ENCODE peak calls at places on chromosomes 13 and 19, in seven cellular contexts. X is H1, J is right lobe of liver, R is IMR-90, I is testis, W is esophagus muscularis mucosa, O is uterus. B is an unnamed sample.

GRCh38 chr19:38266981-38267597 is 2.7 kb downstream of the SPINT2 start:
- DNase-seq in X (no peak), J (no peak), R (peak), I (no peak), W (no peak), O (no peak), B (no peak)

GRCh38 chr19:58569943-58570670 is 3.0 kb downstream of the MZF1 start:
- DNase-seq in X (no peak), J (peak), R (no peak), I (no peak), W (no peak), O (peak), B (peak)

GRCh38 chr13:50224534-50224933 is 209.3 kb downstream of the KCNRG start:
- DNase-seq in X (no peak), J (no peak), R (peak), I (no peak), W (no peak), O (no peak), B (no peak)

GRCh38 chr19:38152461-38153379 is 71.3 kb downstream of the DPF1 start:
- DNase-seq in X (no peak), J (no peak), R (peak), I (no peak), W (no peak), O (no peak), B (no peak)

GRCh38 chr13:93029536-93029935 is 197.1 kb upstream of the GPC6 start:
- DNase-seq in X (no peak), J (no peak), R (peak), I (no peak), W (no peak), O (no peak), B (no peak)

GRCh38 chr19:47729799-47730520 is 15.4 kb upstream of the NOP53 start:
- DNase-seq in X (no peak), J (peak), R (no peak), I (peak), W (no peak), O (peak), B (peak)

GRCh38 chr19:40685563-40685962 is 4.9 kb downstream of the NUMBL start:
- DNase-seq in X (no peak), J (no peak), R (no peak), I (no peak), W (no peak), O (no peak), B (peak)

GRCh38 chr19:3045885-3046603 is 16.3 kb downstream of the TLE5 start:
- DNase-seq in X (no peak), J (no peak), R (no peak), I (no peak), W (no peak), O (peak), B (no peak)

GRCh38 chr13:42720116-42720857 is 61.1 kb upstream of the FAM216B start:
- DNase-seq in X (no peak), J (no peak), R (peak), I (no peak), W (no peak), O (peak), B (no peak)

GRCh38 chr13:67827992-67828391 is 597.9 kb upstream of the PCDH9 start:
- DNase-seq in X (no peak), J (no peak), R (no peak), I (no peak), W (no peak), O (no peak), B (no peak)

GRCh38 chr13:113507564-113508210 is 17.2 kb upstream of the DCUN1D2 start:
- DNase-seq in X (no peak), J (no peak), R (no peak), I (no peak), W (no peak), O (no peak), B (peak)

GRCh38 chr13:94233401-94233800 is 246.1 kb downstream of the DCT start:
- DNase-seq in X (no peak), J (no peak), R (peak), I (no peak), W (no peak), O (peak), B (no peak)

GRCh38 chr13:110683203-110683883 is 22.6 kb downstream of the CARS2 start:
- DNase-seq in X (no peak), J (no peak), R (peak), I (peak), W (no peak), O (no peak), B (peak)

GRCh38 chr19:23283925-23284324 is 33.7 kb upstream of the ZNF724 start:
- DNase-seq in X (peak), J (peak), R (peak), I (peak), W (peak), O (peak), B (peak)

GRCh38 chr19:36245210-36246005 is 30.5 kb downstream of the ZNF146 start:
- DNase-seq in X (peak), J (no peak), R (no peak), I (peak), W (no peak), O (no peak), B (no peak)

GRCh38 chr13:114007566-114007965 is 33.7 kb upstream of the C13orf46 start:
- DNase-seq in X (no peak), J (peak), R (no peak), I (no peak), W (no peak), O (peak), B (peak)

GRCh38 chr19:43438291-43439162 is 23.8 kb downstream of the TEX101 start:
- DNase-seq in X (no peak), J (no peak), R (peak), I (no peak), W (peak), O (peak), B (no peak)

GRCh38 chr13:79070343-79070974 is 335.6 kb downstream of the RBM26 start:
- DNase-seq in X (no peak), J (no peak), R (no peak), I (no peak), W (no peak), O (no peak), B (no peak)

GRCh38 chr19:35645680-35646511 is 2.2 kb upstream of the COX6B1 start:
- DNase-seq in X (no peak), J (no peak), R (no peak), I (no peak), W (no peak), O (no peak), B (no peak)

GRCh38 chr13:109318945-109319590 is 467.3 kb downstream of the IRS2 start:
- DNase-seq in X (no peak), J (no peak), R (no peak), I (no peak), W (peak), O (no peak), B (no peak)

GRCh38 chr13:32278456-32278855 is 36.7 kb downstream of the ZAR1L start:
- DNase-seq in X (no peak), J (no peak), R (peak), I (no peak), W (no peak), O (no peak), B (no peak)

GRCh38 chr13:31987535-31988170 is 43.9 kb upstream of the FRY start:
- DNase-seq in X (no peak), J (no peak), R (no peak), I (no peak), W (no peak), O (no peak), B (no peak)

GRCh38 chr13:111360452-111360851 is 40.0 kb downstream of the TEX29 start:
- DNase-seq in X (no peak), J (no peak), R (no peak), I (no peak), W (peak), O (no peak), B (no peak)

GRCh38 chr19:56687036-56687435 is 15.5 kb upstream of the ZNF835 start:
- DNase-seq in X (no peak), J (no peak), R (no peak), I (no peak), W (no peak), O (no peak), B (no peak)

GRCh38 chr19:9877775-9878510 is 42.8 kb downstream of the PIN1 start:
- DNase-seq in X (no peak), J (no peak), R (peak), I (no peak), W (no peak), O (no peak), B (no peak)

GRCh38 chr19:16045171-16045570 is 31.1 kb upstream of the TPM4 start:
- DNase-seq in X (no peak), J (no peak), R (no peak), I (no peak), W (no peak), O (no peak), B (no peak)

GRCh38 chr19:17243854-17244617 is 1.7 kb downstream of the NR2F6 start:
- DNase-seq in X (no peak), J (peak), R (peak), I (peak), W (no peak), O (peak), B (no peak)

GRCh38 chr19:3110126-3110825 is 16.1 kb downstream of the GNA11 start:
- DNase-seq in X (no peak), J (no peak), R (no peak), I (no peak), W (no peak), O (no peak), B (no peak)

GRCh38 chr13:91123456-91124127 is 223.9 kb upstream of the MIR17HG start:
- DNase-seq in X (no peak), J (no peak), R (no peak), I (no peak), W (no peak), O (no peak), B (no peak)

GRCh38 chr19:55112781-55113569 is 4.5 kb downstream of the PPP1R12C start:
- DNase-seq in X (no peak), J (no peak), R (no peak), I (no peak), W (no peak), O (peak), B (no peak)

GRCh38 chr13:95124959-95125358 is 176.3 kb downstream of the ABCC4 start:
- DNase-seq in X (no peak), J (no peak), R (no peak), I (no peak), W (no peak), O (no peak), B (no peak)

GRCh38 chr13:112690242-112690943 is 555 bp downstream of the ATP11A start:
- DNase-seq in X (no peak), J (peak), R (peak), I (no peak), W (no peak), O (peak), B (peak)

GRCh38 chr13:27001705-27002104 is 169.9 kb downstream of the USP12 start:
- DNase-seq in X (no peak), J (no peak), R (no peak), I (no peak), W (no peak), O (no peak), B (peak)

GRCh38 chr13:30366083-30366482 is 56.2 kb upstream of the UBE2L5 start:
- DNase-seq in X (no peak), J (no peak), R (no peak), I (no peak), W (no peak), O (no peak), B (no peak)

GRCh38 chr13:43368003-43368402 is 344.6 kb downstream of the DNAJC15 start:
- DNase-seq in X (no peak), J (no peak), R (peak), I (no peak), W (no peak), O (no peak), B (no peak)

GRCh38 chr13:105774739-105775460 is 760.6 kb downstream of the EFNB2 start:
- DNase-seq in X (no peak), J (no peak), R (peak), I (no peak), W (no peak), O (no peak), B (no peak)

GRCh38 chr13:105778196-105778595 is 757.3 kb downstream of the EFNB2 start:
- DNase-seq in X (no peak), J (no peak), R (peak), I (no peak), W (no peak), O (no peak), B (no peak)

GRCh38 chr13:105773241-105773640 is 762.2 kb downstream of the EFNB2 start:
- DNase-seq in X (no peak), J (no peak), R (no peak), I (no peak), W (no peak), O (no peak), B (no peak)

DNA sequence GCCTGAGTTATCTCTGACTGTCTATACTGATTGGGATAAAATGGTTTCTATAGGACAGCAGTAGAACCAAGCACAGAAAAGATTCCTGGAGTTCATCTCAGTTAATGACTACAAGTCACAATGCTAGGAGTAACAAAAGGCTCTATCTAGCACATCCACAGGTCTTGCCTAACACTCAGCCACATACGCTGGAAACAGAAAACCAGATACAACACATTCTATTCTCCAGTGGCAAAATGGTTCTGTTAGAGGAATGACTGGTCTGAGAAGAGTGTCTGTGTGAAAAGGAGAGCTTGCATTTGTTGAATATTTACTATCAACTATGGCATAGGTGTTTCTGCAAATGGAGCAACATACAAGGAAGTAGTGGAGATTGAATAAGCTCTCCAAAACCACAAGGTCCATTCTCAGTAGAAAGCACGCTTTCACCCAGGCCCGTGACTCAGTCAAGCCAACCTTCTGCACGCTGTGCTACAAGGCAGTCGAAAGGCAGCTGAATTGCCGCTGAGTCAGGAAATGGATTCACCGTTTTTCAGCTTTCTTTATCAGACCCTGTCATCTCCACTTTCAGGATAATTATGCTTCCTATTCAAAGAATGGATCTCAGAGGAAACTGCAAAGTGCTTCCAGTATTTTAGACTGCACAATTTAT is 761.4 kb downstream of the EFNB2 start:
- DNase-seq in X (no peak), J (no peak), R (peak), I (no peak), W (no peak), O (no peak), B (no peak)
- H3K4me3 ChIP-seq in X (no peak), J (no peak), R (no peak), I (no peak), W (no peak), O (no peak), B (no peak)

DNA sequence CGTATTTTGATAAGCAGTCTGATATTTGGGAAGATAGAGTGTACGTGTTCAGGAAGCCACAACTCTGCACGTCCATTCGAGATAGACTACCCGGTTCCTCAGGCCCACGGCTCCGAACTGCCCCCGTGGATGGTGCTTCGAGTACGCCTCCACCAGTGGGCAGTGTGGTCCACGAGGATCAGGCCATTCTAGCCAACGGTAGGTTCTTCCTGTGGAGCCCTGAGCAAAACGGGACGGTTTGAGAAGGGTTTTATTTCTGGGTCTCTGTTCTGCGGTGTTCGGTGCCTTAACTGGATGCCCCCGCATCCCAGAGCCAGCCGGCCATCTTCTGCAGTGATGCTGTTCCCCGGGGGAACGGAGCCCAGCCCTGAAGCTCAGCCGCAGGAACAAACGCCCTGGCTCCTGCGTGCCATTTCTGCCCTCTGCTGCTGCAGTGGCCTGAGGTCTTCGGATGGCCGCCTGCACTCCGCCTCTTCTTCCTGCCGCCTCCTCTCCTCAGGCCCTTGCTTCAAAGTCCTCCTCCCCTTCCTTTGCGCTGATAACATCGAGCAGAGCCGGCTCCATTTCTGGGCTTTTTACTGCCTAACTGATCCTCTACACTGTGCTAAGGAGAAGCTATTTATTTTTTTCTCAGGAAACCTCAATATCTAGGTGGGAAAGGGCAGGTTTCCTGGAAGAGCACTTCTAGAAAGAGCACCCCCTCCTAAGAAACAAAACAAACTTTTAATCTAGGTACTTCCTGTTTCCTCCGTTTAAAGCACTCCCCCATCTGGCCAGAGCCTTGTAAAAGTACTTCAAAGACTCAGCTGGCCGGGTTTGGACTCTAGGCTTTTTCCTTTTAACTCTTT is 36.2 kb upstream of the SLC46A3 start:
- DNase-seq in X (no peak), J (peak), R (peak), I (no peak), W (peak), O (no peak), B (no peak)
- TF ChIP-seq CTCF in X (peak), J (peak), R (peak), I (no peak), W (no peak), O (no peak), B (no peak)

DNA sequence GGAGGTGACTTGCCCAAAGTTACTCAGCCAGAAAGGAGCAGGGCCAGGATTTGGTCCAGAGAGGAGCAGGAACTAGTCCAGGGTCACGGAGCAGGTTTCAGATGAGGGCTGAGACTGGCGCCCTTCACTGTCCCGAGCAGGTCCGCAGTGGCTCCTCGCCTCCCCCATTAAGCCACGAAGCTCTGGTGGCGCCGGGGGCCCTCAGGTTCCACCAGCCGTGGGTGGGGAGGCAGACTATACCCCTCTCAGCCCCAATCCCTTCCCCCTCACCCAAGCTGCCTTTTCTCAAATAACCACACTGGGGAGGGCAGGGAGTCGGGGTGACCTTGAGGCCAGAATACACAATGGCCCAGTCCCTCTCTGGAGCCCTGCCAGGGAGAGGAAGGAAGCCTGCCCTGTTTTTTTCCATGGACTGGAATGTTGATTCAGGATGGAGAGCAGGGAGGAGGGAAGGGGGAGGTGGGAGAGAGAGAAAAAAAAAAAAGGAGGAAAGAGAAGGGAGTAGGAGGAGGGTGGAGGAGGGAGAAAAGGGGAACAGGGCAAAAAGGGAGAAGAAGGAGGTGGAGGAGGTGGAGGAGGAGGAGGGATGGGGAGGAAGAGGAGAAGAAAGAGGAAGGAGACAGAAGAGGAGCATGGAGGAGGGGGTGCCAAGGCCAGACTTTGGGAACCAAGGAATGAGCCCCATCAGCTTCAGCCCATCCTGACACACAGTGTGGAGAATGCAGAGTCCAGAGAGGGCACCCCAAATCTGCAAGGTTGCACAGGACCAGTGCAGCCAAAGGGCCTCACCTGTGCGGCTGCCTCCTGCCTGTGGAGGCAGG is 19.7 kb downstream of the CEACAM16 start:
- DNase-seq in X (no peak), J (peak), R (peak), I (peak), W (no peak), O (peak), B (no peak)
- TF ChIP-seq POLR2A in X (no peak), J (no peak), R (no peak), I (no peak), W (no peak), O (no peak), B (no peak)

GRCh38 chr19:4284176-4284958 is 5.3 kb downstream of the SHD start:
- DNase-seq in X (peak), J (peak), R (no peak), I (peak), W (no peak), O (no peak), B (no peak)
- H3K4me3 ChIP-seq in X (peak), J (peak), R (no peak), I (peak), W (no peak), O (no peak), B (no peak)

DNA sequence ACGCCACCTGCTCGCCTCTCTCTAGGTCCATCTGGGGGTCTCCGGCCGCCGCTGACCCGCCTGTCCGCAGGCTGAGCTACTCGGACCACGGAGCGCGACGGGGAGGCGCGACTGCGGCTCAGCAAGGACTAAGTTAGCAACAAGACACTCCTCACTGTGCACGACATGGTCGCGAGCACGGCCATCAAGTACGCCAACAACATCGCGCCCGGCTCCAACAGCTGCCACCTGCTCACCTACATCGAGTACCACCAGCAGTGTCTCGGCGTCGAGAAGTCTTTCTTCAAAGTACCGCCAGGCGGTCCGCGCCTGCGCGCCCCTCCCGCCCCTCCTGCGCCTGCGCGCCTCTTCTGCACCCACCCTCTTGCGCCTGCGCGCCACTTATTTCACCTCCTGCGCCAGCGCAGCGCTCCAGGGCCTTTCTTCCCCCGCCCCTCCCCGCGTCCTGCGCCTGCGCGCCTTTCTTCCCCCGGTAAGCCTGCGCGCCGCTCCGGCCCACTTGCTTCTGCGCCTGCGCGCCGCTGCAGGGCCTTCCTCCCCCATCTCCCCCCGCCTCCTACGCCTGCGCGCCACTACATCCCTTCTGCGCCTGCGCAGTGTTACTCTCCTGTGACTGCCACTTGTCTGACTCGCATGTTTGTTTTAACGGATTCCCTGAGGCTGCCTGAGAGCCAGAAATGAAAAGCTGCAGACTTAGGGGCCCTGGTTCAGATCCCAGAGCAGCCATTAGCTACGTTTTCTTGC is 63.9 kb downstream of the ACSBG2 start:
- DNase-seq in X (peak), J (peak), R (peak), I (peak), W (peak), O (peak), B (peak)
- TF ChIP-seq CTCF in X (no peak), J (no peak), R (peak), I (peak), W (no peak), O (peak), B (no peak)

GRCh38 chr19:1400281-1401137 is 833 bp downstream of the GAMT start:
- DNase-seq in X (no peak), J (peak), R (no peak), I (peak), W (no peak), O (no peak), B (no peak)
- TF ChIP-seq POLR2A in X (no peak), J (peak), R (no peak), I (no peak), W (no peak), O (no peak), B (no peak)